ENCODE peak calls at places on chromosome 3, in four cellular contexts. Y, P, C and K are unnamed samples.
A peak's percentile ranks its signal among the peaks of the same experiment; 100 is the strongest.

GRCh38 chr3:62558549-62559112 is 185.3 kb upstream of the FEZF2 start:
- DNase-seq in Y (no peak), P (peak; percentile 39), C (no peak), K (peak; percentile 31)

GRCh38 chr3:133209871-133210550 is 171.8 kb downstream of the TMEM108 start:
- DNase-seq in Y (no peak), P (peak; percentile 30), C (no peak), K (no peak)

GRCh38 chr3:120052225-120052624 is 42.0 kb downstream of the GSK3B start:
- DNase-seq in C (no peak), Y (no peak), P (no peak), K (no peak)

GRCh38 chr3:32841341-32841740 is 23.5 kb downstream of the TRIM71 start:
- DNase-seq in P (no peak), Y (no peak), C (no peak), K (no peak)

GRCh38 chr3:111864821-111865656 is 6.0 kb downstream of the PHLDB2 start:
- DNase-seq in Y (no peak), C (no peak), P (peak; percentile 92), K (peak; percentile 34)

GRCh38 chr3:126472277-126473006 is 3.2 kb downstream of the ZXDC start:
- DNase-seq in Y (no peak), C (no peak), P (peak; percentile 89), K (peak; percentile 9)

GRCh38 chr3:46613313-46614005 is 1.1 kb downstream of the FAM240A start:
- DNase-seq in P (no peak), Y (no peak), C (no peak), K (no peak)

GRCh38 chr3:113271189-113271588 is 59.8 kb downstream of the BOC start:
- DNase-seq in Y (no peak), P (no peak), C (no peak), K (no peak)

GRCh38 chr3:127053979-127054378 is 71.1 kb downstream of the PLXNA1 start:
- DNase-seq in Y (no peak), P (peak; percentile 20), C (no peak), K (no peak)

GRCh38 chr3:129402210-129402609 is 26.2 kb downstream of the EFCAB12 start:
- DNase-seq in Y (no peak), C (no peak), P (no peak), K (no peak)

GRCh38 chr3:110164632-110165240 is 827.4 kb upstream of the DPPA4 start:
- DNase-seq in Y (no peak), C (no peak), P (no peak), K (no peak)

GRCh38 chr3:183357564-183358079 is 70.8 kb downstream of the MCF2L2 start:
- DNase-seq in P (no peak), C (no peak), Y (no peak), K (no peak)

GRCh38 chr3:4818164-4818563 is 161.1 kb upstream of the BHLHE40 start:
- DNase-seq in P (no peak), Y (no peak), C (no peak), K (no peak)

GRCh38 chr3:111979689-111980025 is 831 bp downstream of the ABHD10 start:
- DNase-seq in C (no peak), P (peak; percentile 33), Y (no peak), K (no peak)

GRCh38 chr3:12286927-12287726 is 1.7 kb upstream of the PPARG start:
- DNase-seq in Y (no peak), C (no peak), P (no peak), K (peak; percentile 38)

GRCh38 chr3:64462203-64463120 is 225.3 kb downstream of the ADAMTS9 start:
- DNase-seq in C (no peak), Y (no peak), P (peak; percentile 92), K (peak; percentile 30)

GRCh38 chr3:39288300-39288808 is 8.5 kb upstream of the CX3CR1 start:
- DNase-seq in P (peak; percentile 67), Y (peak; percentile 84), C (peak; percentile 68), K (peak; percentile 89)

GRCh38 chr3:64067510-64068346 is 44.4 kb upstream of the PSMD6 start:
- DNase-seq in C (no peak), Y (no peak), P (peak; percentile 41), K (no peak)

GRCh38 chr3:143171141-143171651 is 51.6 kb downstream of the CHST2 start:
- DNase-seq in P (peak; percentile 68), C (no peak), Y (no peak), K (no peak)

GRCh38 chr3:129632556-129632955 is 26.1 kb upstream of the PLXND1 start:
- DNase-seq in C (no peak), Y (no peak), P (no peak), K (no peak)

GRCh38 chr3:127747751-127748521 is 74.4 kb downstream of the MGLL start:
- DNase-seq in P (peak; percentile 94), C (no peak), Y (no peak), K (peak; percentile 86)

GRCh38 chr3:184910664-184911063 is 98.7 kb downstream of the VPS8 start:
- DNase-seq in P (no peak), Y (no peak), C (no peak), K (no peak)